ENCODE peak calls at places on chromosomes 16 and 17, in six cellular contexts. G is esophagus squamous epithelium, H is body of pancreas, X is suprapubic skin, M is A549, U is testis. J is an unnamed sample.

GRCh38 chr16:29848420-29849297 is 14.4 kb downstream of the CDIPT start:
- DNase-seq in M (peak), H (peak), X (peak), U (peak), G (no peak), J (no peak)

GRCh38 chr16:66591018-66591417 is 11.8 kb downstream of the CMTM2 start:
- DNase-seq in H (no peak), M (no peak), U (no peak), G (no peak), X (no peak), J (no peak)

GRCh38 chr17:14203392-14203791 is 33.3 kb downstream of the CDRT15 start:
- DNase-seq in H (no peak), M (no peak), X (no peak), G (no peak), U (no peak), J (no peak)

GRCh38 chr17:57045868-57046671 is 39.0 kb upstream of the AKAP1 start:
- DNase-seq in U (peak), M (no peak), X (peak), H (no peak), G (no peak), J (no peak)

GRCh38 chr16:57530104-57530522 is 6.3 kb downstream of the CCDC102A start:
- DNase-seq in G (no peak), U (no peak), M (no peak), H (no peak), X (peak), J (no peak)

GRCh38 chr17:43701318-43701743 is 39.6 kb upstream of the MEOX1 start:
- DNase-seq in M (no peak), H (no peak), U (no peak), G (no peak), X (no peak), J (no peak)

GRCh38 chr16:1772908-1773702 is at the start of gene MRPS34:
- DNase-seq in G (no peak), M (peak), U (peak), X (peak), H (peak), J (no peak)

GRCh38 chr16:9016824-9017223 is 53.1 kb upstream of the USP7 start:
- DNase-seq in H (no peak), X (no peak), U (peak), G (no peak), M (no peak), J (no peak)

GRCh38 chr17:82687375-82687861 is 11.1 kb downstream of the RAB40B start:
- DNase-seq in X (no peak), M (peak), G (no peak), U (no peak), H (no peak), J (no peak)

GRCh38 chr17:511001-511690 is 158.5 kb upstream of the RPH3AL start:
- DNase-seq in H (no peak), G (no peak), X (no peak), M (no peak), U (no peak), J (no peak)

GRCh38 chr17:22569459-22570143 is 877.3 kb downstream of the KCNJ18 start:
- DNase-seq in U (no peak), G (no peak), X (no peak), M (no peak), H (no peak), J (no peak)

GRCh38 chr17:40450175-40450574 is 6.9 kb downstream of the IGFBP4 start:
- DNase-seq in M (peak), U (no peak), G (no peak), H (peak), X (no peak), J (no peak)

GRCh38 chr16:20897897-20898296 is 2.3 kb downstream of the DCUN1D3 start:
- DNase-seq in M (no peak), X (no peak), H (no peak), U (no peak), G (no peak), J (no peak)

GRCh38 chr16:87791295-87792204 is 25.8 kb upstream of the KLHDC4 start:
- DNase-seq in U (no peak), H (no peak), G (no peak), X (no peak), M (no peak), J (no peak)

GRCh38 chr16:74999208-74999682 is 421 bp downstream of the ZNRF1 start:
- DNase-seq in U (peak), X (no peak), H (peak), G (no peak), M (no peak), J (peak)

GRCh38 chr17:683499-684254 is 31.0 kb downstream of the VPS53 start:
- DNase-seq in X (no peak), M (no peak), U (no peak), G (no peak), H (no peak), J (no peak)

GRCh38 chr17:33118391-33118790 is 126.7 kb downstream of the SPACA3 start:
- DNase-seq in M (no peak), G (no peak), H (no peak), U (no peak), X (no peak), J (no peak)

GRCh38 chr17:37818689-37819088 is 73.8 kb upstream of the HNF1B start:
- DNase-seq in G (no peak), H (peak), X (peak), M (no peak), U (no peak), J (no peak)

DNA sequence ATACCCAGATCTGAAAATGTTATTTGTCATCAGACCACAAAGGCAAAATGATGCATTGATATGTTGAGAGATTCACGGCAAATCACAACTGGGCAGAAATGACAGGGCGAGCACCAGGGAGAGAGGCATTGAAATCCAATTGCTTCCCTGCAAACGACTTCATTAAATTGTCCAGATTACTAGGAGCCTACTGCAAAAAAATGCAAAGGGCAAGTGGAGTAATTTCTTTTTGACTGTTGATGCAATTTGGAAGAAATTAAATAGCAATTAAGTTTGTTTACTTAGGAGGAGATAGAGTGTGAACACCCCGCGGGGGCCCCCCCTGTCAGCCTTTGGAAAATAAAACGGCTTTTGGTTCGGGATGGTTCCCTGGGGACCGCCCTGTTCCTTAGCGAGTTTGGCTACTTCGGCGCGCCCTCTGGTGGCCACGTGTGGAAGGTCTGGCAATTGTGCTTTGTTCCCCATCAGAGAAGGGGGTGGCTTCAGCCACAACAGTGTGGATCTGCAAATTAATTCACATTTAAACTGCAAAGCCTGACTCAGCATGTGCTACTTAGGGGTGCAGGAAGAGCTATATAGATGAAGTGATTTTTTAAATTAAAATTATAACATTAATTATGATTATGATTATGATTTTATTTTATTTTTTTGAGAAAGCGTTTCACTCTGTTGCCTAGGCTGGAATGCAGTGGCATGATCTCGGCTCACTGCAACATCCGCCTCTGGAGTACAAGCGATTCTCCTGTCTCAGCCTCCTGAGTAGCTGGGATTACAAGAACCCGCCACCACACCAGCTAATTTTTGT is 14.5 kb upstream of the TMC7 start:
- DNase-seq in M (peak), X (peak), G (no peak), H (peak), U (peak), J (peak)
- TF ChIP-seq POLR2A in M (no peak), X (no peak), G (no peak), H (no peak), U (no peak), J (no peak)

DNA sequence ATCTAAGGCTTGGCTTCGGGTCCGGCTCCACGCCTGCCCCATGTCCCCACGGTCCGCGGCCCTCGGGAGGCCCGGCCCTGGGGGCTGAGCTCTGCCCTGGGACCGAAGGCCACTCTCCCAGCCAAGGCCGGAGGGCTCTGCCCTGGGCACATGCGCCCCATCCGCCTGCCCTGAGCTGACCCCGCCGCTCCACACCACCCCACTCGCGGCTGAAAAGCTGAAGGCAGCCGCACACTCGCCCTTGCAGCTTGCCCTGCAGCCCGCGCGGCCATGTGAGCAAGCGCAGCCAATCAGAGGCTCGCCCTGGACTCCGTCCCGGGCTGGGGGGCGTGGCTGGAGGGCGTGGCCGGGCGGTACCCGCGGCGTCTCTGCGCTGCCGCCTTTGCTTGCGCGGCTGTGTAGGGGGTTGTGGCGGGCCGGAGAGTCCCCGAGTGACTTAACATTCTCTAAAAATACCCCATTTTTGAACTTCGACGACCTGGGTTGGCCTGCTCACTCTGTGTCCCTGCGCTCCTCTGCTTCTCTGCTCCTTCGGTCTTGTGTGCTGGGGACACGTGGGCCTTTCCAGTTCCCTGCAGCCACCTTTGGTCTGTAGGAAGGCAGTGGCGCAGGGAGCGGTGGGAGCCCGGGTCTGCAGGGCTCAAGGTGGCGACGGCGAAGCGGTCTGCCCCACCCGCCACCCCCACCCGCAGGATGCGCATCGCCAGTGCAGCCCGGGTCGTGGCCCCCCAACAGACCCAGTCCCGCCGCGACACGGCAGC is 8.8 kb upstream of the MAP2K3 start:
- DNase-seq in G (no peak), H (peak), U (peak), X (peak), M (peak), J (peak)
- TF ChIP-seq POLR2A in G (no peak), H (peak), U (no peak), X (no peak), M (peak), J (no peak)

GRCh38 chr17:62675260-62675659 is 47.8 kb downstream of the MRC2 start:
- DNase-seq in X (no peak), U (no peak), H (no peak), M (no peak), G (no peak), J (no peak)
- TF ChIP-seq POLR2A in X (no peak), U (no peak), H (no peak), M (no peak), G (no peak), J (no peak)

GRCh38 chr16:84040206-84040822 is 2.3 kb downstream of the SLC38A8 start:
- DNase-seq in X (no peak), M (no peak), U (no peak), H (no peak), G (no peak), J (no peak)
- TF ChIP-seq POLR2A in X (no peak), M (no peak), U (no peak), H (no peak), G (no peak), J (no peak)